ENCODE peak calls at places on chromosomes 3 and 15, in ten cellular contexts. U is AG04450, Z is upper lobe of right lung, D is dorsolateral prefrontal cortex, A is esophagus squamous epithelium, N is prostate gland, V is ovary, P is HCT116, C is mammary epithelial cell, S is testis. F is an unnamed sample.

GRCh38 chr3:129017531-129017899 is 16.4 kb downstream of the EFCC1 start:
- DNase-seq in D (no peak), N (no peak), P (no peak), A (no peak), U (no peak), Z (no peak), S (no peak), V (no peak), C (no peak), F (no peak)

GRCh38 chr3:142649996-142650693 is 54.0 kb downstream of the PLS1 start:
- DNase-seq in S (no peak), A (no peak), C (no peak), V (no peak), D (no peak), P (no peak), U (no peak), N (no peak), Z (no peak), F (no peak)

GRCh38 chr3:126542340-126543241 is 16.1 kb downstream of the C3orf22 start:
- DNase-seq in D (no peak), P (no peak), V (peak; percentile 26), U (no peak), C (no peak), A (no peak), Z (peak; percentile 58), N (no peak), S (peak; percentile 13), F (peak; percentile 7)

GRCh38 chr3:62755285-62755684 is 119.9 kb downstream of the CADPS start:
- DNase-seq in P (no peak), S (no peak), N (no peak), U (no peak), A (no peak), Z (no peak), V (no peak), D (no peak), C (peak; percentile 55), F (no peak)

GRCh38 chr15:58331903-58332675 is 99.7 kb upstream of the LIPC start:
- DNase-seq in S (peak; percentile 92), N (peak; percentile 95), C (peak; percentile 98), Z (peak; percentile 92), V (peak; percentile 94), P (peak; percentile 93), U (peak; percentile 99), A (peak; percentile 46), D (peak; percentile 95), F (peak; percentile 98)

GRCh38 chr3:152195206-152195605 is 73.5 kb upstream of the MBNL1 start:
- DNase-seq in P (no peak), S (no peak), C (no peak), Z (no peak), N (no peak), D (no peak), V (no peak), U (no peak), A (no peak), F (no peak)

GRCh38 chr3:7999363-7999762 is 502.3 kb upstream of the LMCD1 start:
- DNase-seq in U (no peak), C (no peak), V (no peak), D (no peak), A (no peak), Z (no peak), P (no peak), S (no peak), N (no peak), F (no peak)

GRCh38 chr3:50708620-50709019 is 33.9 kb downstream of the DOCK3 start:
- DNase-seq in U (no peak), P (no peak), S (no peak), V (no peak), D (no peak), Z (no peak), C (no peak), N (no peak), A (no peak), F (no peak)

GRCh38 chr3:189781384-189781783 is 150.2 kb downstream of the TP63 start:
- DNase-seq in Z (no peak), N (no peak), S (no peak), D (no peak), A (no peak), V (no peak), P (no peak), C (no peak), U (no peak), F (no peak)

GRCh38 chr3:33883538-33884203 is 85.2 kb downstream of the PDCD6IP start:
- DNase-seq in A (no peak), S (no peak), U (no peak), C (peak; percentile 16), V (no peak), D (no peak), Z (no peak), N (no peak), P (peak; percentile 23), F (no peak)

GRCh38 chr3:110419096-110419495 is 652.5 kb upstream of the NECTIN3 start:
- DNase-seq in S (no peak), A (no peak), C (no peak), D (no peak), U (no peak), P (no peak), N (no peak), V (no peak), Z (no peak), F (no peak)

GRCh38 chr15:34358367-34358766 is 8.6 kb downstream of the LPCAT4 start:
- DNase-seq in S (no peak), C (no peak), D (no peak), U (no peak), N (no peak), V (no peak), A (no peak), P (no peak), Z (no peak), F (no peak)

GRCh38 chr15:38829086-38829485 is 264.5 kb upstream of the RASGRP1 start:
- DNase-seq in A (no peak), U (no peak), N (no peak), S (no peak), V (no peak), C (no peak), P (no peak), Z (no peak), D (no peak), F (no peak)

GRCh38 chr3:146142757-146143156 is 18.2 kb downstream of the PLOD2 start:
- DNase-seq in A (no peak), U (no peak), C (no peak), V (no peak), D (no peak), P (no peak), N (no peak), Z (no peak), S (no peak), F (no peak)

GRCh38 chr15:89461386-89461785 is 35.0 kb downstream of the RHCG start:
- DNase-seq in N (no peak), V (no peak), U (no peak), A (no peak), Z (peak; percentile 42), C (no peak), S (no peak), P (no peak), D (peak; percentile 12), F (no peak)

GRCh38 chr3:184160456-184160855 is 5.3 kb downstream of the DVL3 start:
- DNase-seq in S (no peak), P (no peak), Z (no peak), U (no peak), C (no peak), V (no peak), A (no peak), N (no peak), D (no peak), F (no peak)
- H3K27ac ChIP-seq in S (no peak overlapping the region), P (no peak overlapping the region), Z (peak overlapping the region; percentile 66), U (peak overlapping the region; percentile 84), C (no peak overlapping the region), V (no peak overlapping the region), A (peak overlapping the region; percentile 86), N (peak overlapping the region; percentile 51), D (no peak overlapping the region), F (peak overlapping the region; percentile 97)

DNA sequence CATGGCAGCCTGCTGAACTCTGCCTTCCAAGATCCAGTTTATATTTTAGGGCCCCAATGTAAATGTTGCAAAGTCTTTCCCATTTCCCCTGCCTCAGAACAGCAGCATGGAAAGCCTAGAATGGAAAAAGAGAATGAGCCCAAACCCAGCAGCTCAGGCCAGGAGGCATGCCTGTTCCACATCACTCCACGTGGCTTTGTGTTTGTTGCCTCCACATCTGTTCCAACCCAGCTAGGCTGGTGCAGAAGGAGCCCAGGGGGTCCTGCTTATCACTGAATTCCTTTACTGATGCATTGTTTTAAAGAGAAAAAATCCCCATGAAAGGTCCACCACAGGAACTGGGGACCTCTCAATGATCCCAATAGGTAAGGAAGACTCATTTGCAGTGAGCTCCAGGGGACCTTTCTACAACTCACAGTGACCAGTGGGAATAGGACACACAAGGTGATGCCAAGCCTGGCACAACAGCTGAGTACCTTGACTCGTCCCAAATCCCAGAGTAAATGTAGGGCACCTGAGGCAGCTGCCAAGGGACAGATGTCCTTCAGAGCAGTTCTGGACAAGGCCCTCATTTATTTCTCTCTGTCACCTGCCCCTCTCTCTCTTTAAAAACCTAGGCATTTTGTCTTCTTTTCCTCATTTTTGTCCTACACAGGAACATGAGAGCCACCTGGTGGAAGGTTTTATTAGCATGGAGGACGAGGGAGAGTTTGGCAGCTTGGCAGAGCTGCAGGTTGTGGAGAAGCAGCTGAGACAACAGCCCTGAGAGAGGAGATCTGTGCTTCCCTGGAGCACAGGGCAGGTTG is 41.7 kb upstream of the ADAMTS17 start:
- DNase-seq in U (no peak), A (no peak), V (no peak), N (peak; percentile 23), P (peak; percentile 8), Z (no peak), C (peak; percentile 23), S (peak; percentile 52), D (no peak), F (no peak)
- TF ChIP-seq CTCF in U (peak; percentile 8), A (peak; percentile 50), V (peak; percentile 42), N (peak; percentile 48), P (peak; percentile 54), Z (peak; percentile 51), C (peak; percentile 56), S (peak; percentile 20), D (peak; percentile 43), F (no peak)

DNA sequence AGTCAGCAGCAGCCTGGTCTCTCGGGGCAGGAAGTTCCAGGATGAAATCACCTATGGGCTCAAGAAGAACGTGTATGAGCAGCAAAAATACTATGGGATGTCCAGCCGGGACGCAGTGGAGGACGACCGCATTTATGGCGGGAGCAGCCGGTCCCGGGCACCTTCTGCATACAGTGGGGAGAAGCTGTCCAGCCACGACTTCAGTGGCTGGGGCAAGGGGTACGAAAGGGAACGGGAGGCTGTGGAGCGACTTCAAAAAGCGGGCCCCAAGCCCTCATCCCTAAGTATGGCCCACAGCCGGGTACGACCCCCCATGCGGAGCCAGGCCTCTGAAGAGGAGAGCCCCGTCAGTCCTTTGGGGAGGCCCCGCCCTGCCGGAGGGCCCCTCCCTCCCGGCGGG is 12.1 kb upstream of the APEH start:
- DNase-seq in C (no peak), Z (no peak), A (no peak), U (no peak), S (no peak), D (no peak), V (no peak), P (no peak), N (no peak), F (no peak)
- H3K4me3 ChIP-seq in C (no peak overlapping the region), Z (no peak overlapping the region), A (no peak overlapping the region), U (no peak overlapping the region), S (no peak overlapping the region), D (no peak overlapping the region), V (no peak overlapping the region), P (no peak overlapping the region), N (no peak overlapping the region), F (no peak overlapping the region)

DNA sequence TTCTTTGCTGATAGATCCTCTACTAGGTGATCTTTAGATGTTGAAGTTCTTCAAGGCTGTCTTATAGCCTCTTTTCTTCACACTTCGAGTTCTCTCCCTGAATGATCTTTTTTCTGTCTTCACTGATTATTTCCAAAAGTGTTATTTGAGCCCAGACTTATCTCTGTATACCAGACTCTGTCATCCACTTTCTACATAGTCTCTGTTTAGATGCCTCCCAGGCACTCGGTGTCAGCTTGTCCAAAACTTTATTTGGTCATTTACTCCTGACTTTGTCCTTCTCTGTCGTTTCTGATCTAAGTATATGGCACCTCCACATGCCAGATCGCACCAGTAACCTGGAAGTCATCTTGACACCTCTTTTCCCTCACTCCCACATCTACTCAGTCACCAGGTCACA is 27.6 kb downstream of the KLHL18 start:
- DNase-seq in C (no peak), S (no peak), P (no peak), V (no peak), U (no peak), Z (no peak), D (no peak), A (no peak), N (no peak), F (no peak)
- H3K27ac ChIP-seq in C (no peak overlapping the region), S (no peak overlapping the region), P (no peak overlapping the region), V (no peak overlapping the region), U (no peak overlapping the region), Z (no peak overlapping the region), D (no peak overlapping the region), A (no peak overlapping the region), N (no peak overlapping the region), F (no peak overlapping the region)

F was measured in gastrocnemius medialis.